ENCODE peak calls at places on chromosomes 6 and 20, in nine cellular contexts. X is BE2C, A is HepG2, P is tibial artery, K is GM23248, I is body of pancreas, O is upper lobe of right lung, V is Caco-2, N is HCT116. Y is an unnamed sample. For H3K36me3, the result is how much of the 10 kb centered on the place peaks cover.

GRCh38 chr6:152598858-152599537 is 38.2 kb downstream of the SYNE1 start:
- DNase-seq in X (no peak), A (no peak), P (no peak), K (peak), I (no peak), O (no peak), V (peak), N (no peak), Y (peak)

GRCh38 chr6:56660374-56660730 is 17.7 kb upstream of the DST start:
- DNase-seq in X (no peak), A (no peak), P (no peak), K (no peak), I (no peak), O (no peak), V (no peak), N (no peak), Y (no peak)

GRCh38 chr6:79570802-79571367 is 33.7 kb upstream of the LCA5 start:
- DNase-seq in X (no peak), A (peak), P (no peak), K (peak), I (no peak), O (no peak), V (no peak), N (no peak), Y (peak)

GRCh38 chr6:8020083-8020482 is 44.1 kb downstream of the BLOC1S5 start:
- DNase-seq in X (no peak), A (no peak), P (no peak), K (no peak), I (no peak), O (no peak), V (no peak), N (no peak), Y (no peak)

GRCh38 chr6:163427498-163428254 is 13.2 kb downstream of the QKI start:
- DNase-seq in X (no peak), A (peak), P (no peak), K (peak), I (no peak), O (no peak), V (no peak), N (peak), Y (peak)

GRCh38 chr6:167778497-167779122 is 48.1 kb upstream of the AFDN start:
- DNase-seq in X (no peak), A (no peak), P (peak), K (no peak), I (peak), O (peak), V (peak), N (no peak), Y (no peak)

GRCh38 chr6:63460971-63461370 is 111.3 kb upstream of the LOC128125822 start:
- DNase-seq in X (no peak), A (no peak), P (no peak), K (no peak), I (no peak), O (no peak), V (no peak), N (no peak), Y (no peak)

GRCh38 chr20:53611449-53611894 is 17.8 kb upstream of the ZNF217 start:
- DNase-seq in X (peak), A (no peak), P (peak), K (peak), I (no peak), O (no peak), V (peak), N (peak), Y (peak)

GRCh38 chr6:168100803-168101095 is 21.7 kb upstream of the FRMD1 start:
- DNase-seq in X (no peak), A (no peak), P (no peak), K (no peak), I (no peak), O (no peak), V (no peak), N (no peak), Y (no peak)

GRCh38 chr6:63649847-63650265 is 14.3 kb downstream of the PHF3 start:
- DNase-seq in X (no peak), A (no peak), P (no peak), K (no peak), I (no peak), O (no peak), V (no peak), N (no peak), Y (peak)

GRCh38 chr6:129575378-129576118 is 134.4 kb downstream of the ARHGAP18 start:
- DNase-seq in X (no peak), A (peak), P (no peak), K (peak), I (no peak), O (no peak), V (no peak), N (peak), Y (peak)

GRCh38 chr20:25987073-25987927 is 290.6 kb upstream of the ZNF337 start:
- DNase-seq in X (no peak), A (no peak), P (peak), K (peak), I (no peak), O (peak), V (peak), N (no peak), Y (peak)

GRCh38 chr6:38552136-38552535 is 87.6 kb downstream of the BTBD9 start:
- DNase-seq in X (no peak), A (no peak), P (no peak), K (no peak), I (no peak), O (no peak), V (no peak), N (no peak), Y (no peak)

GRCh38 chr6:1591926-1592325 is 17.8 kb upstream of the FOXC1 start:
- DNase-seq in X (no peak), A (no peak), P (no peak), K (no peak), I (no peak), O (no peak), V (no peak), N (no peak), Y (no peak)

GRCh38 chr6:155765275-155766194 is 309.9 kb upstream of the NOX3 start:
- DNase-seq in X (no peak), A (peak), P (no peak), K (peak), I (no peak), O (no peak), V (no peak), N (no peak), Y (peak)

GRCh38 chr6:82363368-82364086 is at the start of gene TPBG:
- DNase-seq in X (peak), A (peak), P (peak), K (peak), I (peak), O (peak), V (peak), N (peak), Y (peak)

GRCh38 chr6:6565488-6565887 is 23.0 kb upstream of the LY86 start:
- DNase-seq in X (no peak), A (no peak), P (no peak), K (no peak), I (no peak), O (no peak), V (no peak), N (no peak), Y (no peak)

GRCh38 chr6:30645989-30646388 is 944 bp upstream of the C6orf136 start:
- DNase-seq in X (no peak), A (no peak), P (no peak), K (no peak), I (no peak), O (no peak), V (no peak), N (no peak), Y (no peak)

GRCh38 chr20:64176548-64177419 is 12.5 kb downstream of the MYT1 start:
- DNase-seq in X (no peak), A (no peak), P (no peak), K (no peak), I (no peak), O (no peak), V (no peak), N (no peak), Y (no peak)

GRCh38 chr6:144264270-144265060 is 20.7 kb upstream of the UTRN start:
- DNase-seq in X (no peak), A (peak), P (no peak), K (peak), I (peak), O (no peak), V (peak), N (peak), Y (peak)

GRCh38 chr6:52390361-52390727 is 28.4 kb downstream of the PAQR8 start:
- DNase-seq in X (peak), A (peak), P (no peak), K (peak), I (no peak), O (no peak), V (no peak), N (peak), Y (peak)

GRCh38 chr6:170265655-170266054 is 25.2 kb downstream of the DLL1 start:
- DNase-seq in X (peak), A (peak), P (no peak), K (no peak), I (peak), O (peak), V (peak), N (peak), Y (no peak)

GRCh38 chr6:104281370-104281769 is 578.3 kb downstream of the HACE1 start:
- DNase-seq in X (no peak), A (no peak), P (no peak), K (no peak), I (no peak), O (no peak), V (no peak), N (peak), Y (no peak)

GRCh38 chr6:125886914-125887313 is 69.7 kb upstream of the HINT3 start:
- DNase-seq in X (no peak), A (no peak), P (no peak), K (no peak), I (no peak), O (no peak), V (no peak), N (no peak), Y (no peak)

GRCh38 chr6:73694711-73695411 is 1.1 kb upstream of the CD109 start:
- DNase-seq in X (no peak), A (no peak), P (no peak), K (peak), I (no peak), O (no peak), V (no peak), N (no peak), Y (peak)

GRCh38 chr20:19921349-19921793 is 95.8 kb upstream of the NAA20 start:
- DNase-seq in X (no peak), A (no peak), P (no peak), K (peak), I (no peak), O (no peak), V (no peak), N (no peak), Y (no peak)
- H3K36me3 ChIP-seq in X (under half), A (under half), P (under half), K (under half), I (under half), O (under half), V (under half), N (under half), Y (under half)

GRCh38 chr6:127515794-127516675 is 3.1 kb downstream of the MTCL3 start:
- DNase-seq in X (peak), A (no peak), P (no peak), K (peak), I (peak), O (peak), V (peak), N (peak), Y (peak)

GRCh38 chr6:127513425-127513824 is 5.7 kb downstream of the MTCL3 start:
- DNase-seq in X (no peak), A (no peak), P (no peak), K (no peak), I (no peak), O (no peak), V (no peak), N (no peak), Y (no peak)

GRCh38 chr6:127516676-127517273 is 2.4 kb downstream of the MTCL3 start:
- DNase-seq in X (peak), A (peak), P (no peak), K (peak), I (no peak), O (peak), V (no peak), N (peak), Y (peak)

GRCh38 chr6:127515234-127515793 is 3.8 kb downstream of the MTCL3 start:
- DNase-seq in X (no peak), A (no peak), P (no peak), K (peak), I (no peak), O (no peak), V (no peak), N (no peak), Y (peak)

DNA sequence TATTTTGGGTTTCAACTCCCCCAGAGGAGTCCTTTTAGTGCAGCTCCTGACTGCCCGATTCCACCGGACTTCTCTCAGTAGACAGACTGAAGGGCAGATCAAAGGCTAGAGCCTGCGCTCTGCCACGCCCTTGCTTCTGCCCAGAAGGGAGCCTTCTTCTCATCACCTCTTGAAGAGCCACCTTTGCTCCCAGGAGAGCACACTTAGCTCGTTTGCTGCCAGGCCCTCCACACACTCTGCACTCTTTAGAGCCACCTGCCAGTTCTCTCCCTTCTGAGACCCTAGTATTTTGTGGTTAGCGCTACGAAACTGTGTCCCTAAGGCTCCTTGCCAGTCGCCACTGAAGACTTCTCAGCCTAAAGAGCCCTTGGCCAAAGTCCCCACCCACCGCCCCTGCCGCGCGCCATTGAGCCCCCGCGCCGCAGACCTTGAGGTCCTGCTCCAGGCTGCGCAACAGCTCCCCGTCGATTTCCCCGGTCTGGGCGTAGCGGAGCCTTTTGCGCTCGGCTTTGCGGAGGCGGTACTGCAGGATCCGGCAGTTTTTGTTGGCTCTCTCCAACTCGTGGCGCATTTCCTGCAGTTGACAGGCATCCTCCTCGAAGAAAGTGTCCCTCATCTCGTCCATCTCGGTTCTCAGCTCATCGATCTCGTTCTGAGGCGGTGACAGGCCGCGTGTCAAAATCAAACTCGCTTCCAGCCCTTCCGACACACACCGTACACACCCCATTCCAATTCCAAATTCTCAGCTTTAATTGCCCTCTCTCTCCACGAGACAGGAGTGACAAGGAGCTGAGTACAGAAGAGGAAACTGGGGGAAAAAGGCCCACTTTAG is 4.5 kb downstream of the MTCL3 start:
- DNase-seq in X (peak), A (no peak), P (no peak), K (peak), I (no peak), O (peak), V (no peak), N (no peak), Y (peak)
- H3K4me3 ChIP-seq in X (peak), A (no peak), P (peak), K (peak), I (no peak), O (peak), V (no peak), N (no peak), Y (peak)

GRCh38 chr20:2467412-2467811 is 3.2 kb downstream of the SNRPB start:
- DNase-seq in X (no peak), A (no peak), P (no peak), K (no peak), I (no peak), O (no peak), V (no peak), N (no peak), Y (no peak)
- H3K36me3 ChIP-seq in X (half or more), A (under half), P (half or more), K (half or more), I (under half), O (half or more), V (under half), N (half or more), Y (half or more)

DNA sequence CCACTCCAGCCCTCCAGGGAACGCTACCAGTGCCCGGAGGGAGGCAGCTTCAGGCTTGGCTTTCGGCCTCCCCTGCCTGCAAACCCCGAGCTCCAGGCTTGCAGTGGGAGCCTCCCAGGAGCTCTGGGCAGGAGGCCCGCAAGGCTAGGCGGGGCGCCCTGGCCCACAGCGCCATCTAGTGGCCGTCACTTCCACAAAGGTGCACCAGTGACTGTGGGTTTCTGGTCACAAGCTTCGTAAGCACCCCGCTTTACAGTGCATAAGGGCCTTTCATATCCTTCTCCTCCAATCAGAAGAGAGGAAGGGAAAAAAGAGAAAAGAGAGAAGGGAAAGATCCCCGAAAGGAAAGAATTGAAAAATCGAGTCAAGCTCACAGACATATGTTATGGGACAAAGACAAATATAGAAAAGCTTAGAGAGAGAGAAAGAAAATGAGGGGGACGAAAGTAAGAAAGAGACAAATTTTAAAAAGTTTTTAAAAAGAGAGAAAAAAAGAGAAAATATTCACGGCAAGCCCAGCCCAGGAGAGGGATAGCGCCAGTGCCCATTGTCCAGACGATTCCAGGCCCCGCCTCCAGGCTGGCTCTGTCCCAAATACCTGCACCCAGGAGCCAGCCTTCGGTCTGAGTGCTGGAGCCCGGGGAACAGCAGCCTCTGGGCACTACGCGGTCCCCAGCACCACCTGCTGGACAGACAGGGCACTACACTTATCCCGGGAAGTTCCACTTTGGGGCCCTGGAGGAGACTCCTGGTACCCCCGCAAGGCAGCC is 207.1 kb downstream of the PREX1 start:
- DNase-seq in X (peak), A (peak), P (peak), K (peak), I (peak), O (peak), V (peak), N (peak), Y (peak)
- H3K4me3 ChIP-seq in X (peak), A (no peak), P (peak), K (peak), I (no peak), O (peak), V (peak), N (peak), Y (peak)

Y was measured in adipocyte.